ENCODE peak calls at places on chromosomes 11 and 22, in four cellular contexts. One of them, this sample, is unnamed.

GRCh38 chr11:67391304-67392181 is at the start of gene RAD9A:
- DNase-seq in GM12878: no peak
- DNase-seq in pancreas: peak; percentile 98
- DNase-seq in tibial nerve: peak; percentile 96
- DNase-seq in this sample: peak; percentile 85

GRCh38 chr11:119518746-119519382 is 95.9 kb upstream of the THY1 start:
- DNase-seq in pancreas: no peak
- DNase-seq in tibial nerve: no peak
- DNase-seq in GM12878: no peak
- DNase-seq in this sample: no peak

GRCh38 chr11:57349491-57350274 is 11.5 kb downstream of the P2RX3 start:
- DNase-seq in tibial nerve: peak; percentile 53
- DNase-seq in GM12878: no peak
- DNase-seq in pancreas: peak; percentile 85
- DNase-seq in this sample: peak; percentile 38

GRCh38 chr22:49093192-49093880 is 734.3 kb downstream of the BRD1 start:
- DNase-seq in GM12878: no peak
- DNase-seq in tibial nerve: no peak
- DNase-seq in pancreas: no peak
- DNase-seq in this sample: no peak

GRCh38 chr11:102620858-102621561 is 4.1 kb downstream of the MMP20 start:
- DNase-seq in pancreas: no peak
- DNase-seq in GM12878: no peak
- DNase-seq in tibial nerve: no peak
- DNase-seq in this sample: no peak

GRCh38 chr22:48954781-48955311 is 872.8 kb downstream of the BRD1 start:
- DNase-seq in tibial nerve: no peak
- DNase-seq in GM12878: no peak
- DNase-seq in pancreas: no peak
- DNase-seq in this sample: no peak

GRCh38 chr11:68461284-68461861 is 821 bp downstream of the PPP6R3 start:
- DNase-seq in pancreas: no peak
- DNase-seq in tibial nerve: no peak
- DNase-seq in GM12878: no peak
- DNase-seq in this sample: no peak

GRCh38 chr11:102187416-102188125 is 77.3 kb downstream of the YAP1 start:
- DNase-seq in pancreas: no peak
- DNase-seq in tibial nerve: no peak
- DNase-seq in GM12878: no peak
- DNase-seq in this sample: no peak

GRCh38 chr11:7321708-7322448 is 70.2 kb downstream of the SYT9 start:
- DNase-seq in GM12878: no peak
- DNase-seq in pancreas: no peak
- DNase-seq in tibial nerve: no peak
- DNase-seq in this sample: no peak

GRCh38 chr11:108121274-108122155 is at the start of gene ACAT1:
- DNase-seq in GM12878: peak; percentile 71
- DNase-seq in pancreas: peak; percentile 99
- DNase-seq in tibial nerve: peak; percentile 98
- DNase-seq in this sample: peak; percentile 96

GRCh38 chr11:2186669-2187266 is 15.2 kb upstream of the TH start:
- DNase-seq in tibial nerve: no peak
- DNase-seq in pancreas: no peak
- DNase-seq in GM12878: no peak
- DNase-seq in this sample: peak; percentile 34

GRCh38 chr11:96061730-96062524 is 138.0 kb upstream of the MTMR2 start:
- DNase-seq in tibial nerve: no peak
- DNase-seq in pancreas: no peak
- DNase-seq in GM12878: no peak
- DNase-seq in this sample: peak; percentile 4

GRCh38 chr22:41638124-41638523 is 17.0 kb downstream of the XRCC6 start:
- DNase-seq in GM12878: no peak
- DNase-seq in pancreas: no peak
- DNase-seq in tibial nerve: no peak
- DNase-seq in this sample: no peak

GRCh38 chr22:17578129-17578754 is 14.9 kb downstream of the SLC25A18 start:
- DNase-seq in GM12878: no peak
- DNase-seq in tibial nerve: peak; percentile 38
- DNase-seq in pancreas: peak; percentile 81
- DNase-seq in this sample: no peak

GRCh38 chr22:20402960-20403778 is 9.2 kb downstream of the ZNF74 start:
- DNase-seq in GM12878: no peak
- DNase-seq in tibial nerve: no peak
- DNase-seq in pancreas: no peak
- DNase-seq in this sample: no peak

GRCh38 chr11:62922653-62923371 is 1.6 kb upstream of the CHRM1 start:
- DNase-seq in tibial nerve: no peak
- DNase-seq in pancreas: peak; percentile 70
- DNase-seq in GM12878: no peak
- DNase-seq in this sample: no peak
- TF ChIP-seq CTCF in tibial nerve: no peak
- TF ChIP-seq CTCF in pancreas: no peak
- TF ChIP-seq CTCF in GM12878: peak; percentile 57
- TF ChIP-seq CTCF in this sample: no peak

GRCh38 chr11:123302751-123303195 is 107.7 kb upstream of the CLMP start:
- DNase-seq in pancreas: no peak
- DNase-seq in tibial nerve: no peak
- DNase-seq in GM12878: peak; percentile 79
- DNase-seq in this sample: no peak

GRCh38 chr11:123300874-123301695 is 106.0 kb upstream of the CLMP start:
- DNase-seq in GM12878: peak; percentile 47
- DNase-seq in tibial nerve: no peak
- DNase-seq in pancreas: no peak
- DNase-seq in this sample: no peak

GRCh38 chr11:123303924-123304323 is 108.9 kb upstream of the CLMP start:
- DNase-seq in pancreas: no peak
- DNase-seq in tibial nerve: no peak
- DNase-seq in GM12878: peak; percentile 19
- DNase-seq in this sample: no peak

GRCh38 chr11:123299721-123300120 is 104.7 kb upstream of the CLMP start:
- DNase-seq in tibial nerve: no peak
- DNase-seq in GM12878: no peak
- DNase-seq in pancreas: no peak
- DNase-seq in this sample: no peak

GRCh38 chr11:123301696-123302400 is 106.8 kb upstream of the CLMP start:
- DNase-seq in GM12878: peak; percentile 32
- DNase-seq in tibial nerve: peak; percentile 16
- DNase-seq in pancreas: peak; percentile 80
- DNase-seq in this sample: peak; percentile 57
- H3K27me3 ChIP-seq in GM12878: no peaks in the 10 kb centered on the region
- H3K27me3 ChIP-seq in tibial nerve: no peaks in the 10 kb centered on the region
- H3K27me3 ChIP-seq in pancreas: no peaks in the 10 kb centered on the region
- H3K27me3 ChIP-seq in this sample: no peaks in the 10 kb centered on the region

GRCh38 chr22:31474743-31475142 is 14.9 kb downstream of the EIF4ENIF1 start:
- DNase-seq in pancreas: no peak
- DNase-seq in GM12878: no peak
- DNase-seq in tibial nerve: no peak
- DNase-seq in this sample: no peak
- H3K27ac ChIP-seq in pancreas: no peak overlapping the region
- H3K27ac ChIP-seq in GM12878: no peak overlapping the region
- H3K27ac ChIP-seq in tibial nerve: no peak overlapping the region
- H3K27ac ChIP-seq in this sample: no peak overlapping the region

GRCh38 chr11:19725379-19726079 is 12.9 kb downstream of the NAV2 start:
- DNase-seq in tibial nerve: no peak
- DNase-seq in pancreas: peak; percentile 47
- DNase-seq in GM12878: no peak
- DNase-seq in this sample: no peak

GRCh38 chr11:19728436-19728835 is 15.8 kb downstream of the NAV2 start:
- DNase-seq in tibial nerve: no peak
- DNase-seq in pancreas: no peak
- DNase-seq in GM12878: no peak
- DNase-seq in this sample: no peak

GRCh38 chr11:19730373-19730772 is 17.7 kb downstream of the NAV2 start:
- DNase-seq in pancreas: no peak
- DNase-seq in tibial nerve: no peak
- DNase-seq in GM12878: no peak
- DNase-seq in this sample: no peak

GRCh38 chr11:19727246-19727645 is 14.6 kb downstream of the NAV2 start:
- DNase-seq in GM12878: no peak
- DNase-seq in pancreas: no peak
- DNase-seq in tibial nerve: no peak
- DNase-seq in this sample: no peak

DNA sequence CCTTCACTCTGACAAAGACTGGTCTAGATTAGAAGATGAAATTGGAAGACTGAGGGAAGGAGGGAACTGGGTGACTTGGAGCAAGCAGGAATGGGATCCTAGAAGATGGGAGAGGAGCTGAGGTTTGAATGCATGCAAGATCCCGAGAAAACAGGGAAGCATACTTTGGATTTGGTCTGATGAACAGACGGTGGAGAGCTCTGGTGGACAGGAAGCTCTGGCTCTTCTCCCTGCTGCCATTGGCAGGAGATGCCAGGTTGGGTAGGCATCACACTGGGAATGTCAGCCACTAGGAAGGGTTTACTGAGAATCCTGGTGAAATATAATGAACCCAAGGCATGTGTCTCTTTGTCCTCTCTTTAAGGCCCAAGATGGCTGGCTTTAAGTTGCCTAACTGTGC is 16.5 kb downstream of the NAV2 start:
- DNase-seq in tibial nerve: no peak
- DNase-seq in GM12878: no peak
- DNase-seq in pancreas: no peak
- DNase-seq in this sample: no peak
- TF ChIP-seq CTCF in tibial nerve: no peak
- TF ChIP-seq CTCF in GM12878: no peak
- TF ChIP-seq CTCF in pancreas: no peak
- TF ChIP-seq CTCF in this sample: no peak

DNA sequence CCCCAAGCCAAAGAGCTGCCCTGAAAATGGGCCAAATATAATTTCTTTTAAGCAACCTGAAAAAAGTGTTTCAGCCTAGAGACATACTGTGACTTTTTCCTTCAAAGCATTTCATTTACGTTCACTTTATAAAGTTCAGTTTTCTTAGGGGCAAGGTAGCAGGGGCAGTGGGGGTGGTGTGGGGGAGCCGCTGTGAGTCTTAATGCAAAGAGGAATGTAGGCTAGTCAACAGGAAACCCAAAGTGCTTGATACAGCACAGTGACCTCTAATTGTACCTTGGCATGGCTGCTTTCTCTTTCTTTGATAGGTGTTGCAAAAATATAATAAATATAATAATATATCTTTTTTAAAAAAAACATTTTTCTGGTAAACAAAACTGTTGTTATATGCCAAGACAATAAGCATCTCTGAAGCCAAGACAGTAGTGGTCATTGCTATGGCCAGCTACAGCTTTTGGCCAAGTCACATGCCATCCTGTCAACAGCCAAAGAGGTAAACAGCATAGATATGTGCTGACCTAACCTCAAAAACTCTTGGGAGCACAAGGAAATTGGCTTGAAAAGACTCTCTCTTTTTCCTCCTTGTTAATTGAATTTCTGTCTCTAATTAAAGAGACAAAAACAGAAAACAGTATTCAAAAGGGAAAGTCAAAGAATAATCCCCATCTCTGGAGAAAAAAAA is 58.7 kb downstream of the LIF start:
- DNase-seq in tibial nerve: no peak
- DNase-seq in GM12878: no peak
- DNase-seq in pancreas: no peak
- DNase-seq in this sample: no peak
- H3K27me3 ChIP-seq in tibial nerve: no peaks in the 10 kb centered on the region
- H3K27me3 ChIP-seq in GM12878: no peaks in the 10 kb centered on the region
- H3K27me3 ChIP-seq in pancreas: no peaks in the 10 kb centered on the region
- H3K27me3 ChIP-seq in this sample: no peaks in the 10 kb centered on the region

DNA sequence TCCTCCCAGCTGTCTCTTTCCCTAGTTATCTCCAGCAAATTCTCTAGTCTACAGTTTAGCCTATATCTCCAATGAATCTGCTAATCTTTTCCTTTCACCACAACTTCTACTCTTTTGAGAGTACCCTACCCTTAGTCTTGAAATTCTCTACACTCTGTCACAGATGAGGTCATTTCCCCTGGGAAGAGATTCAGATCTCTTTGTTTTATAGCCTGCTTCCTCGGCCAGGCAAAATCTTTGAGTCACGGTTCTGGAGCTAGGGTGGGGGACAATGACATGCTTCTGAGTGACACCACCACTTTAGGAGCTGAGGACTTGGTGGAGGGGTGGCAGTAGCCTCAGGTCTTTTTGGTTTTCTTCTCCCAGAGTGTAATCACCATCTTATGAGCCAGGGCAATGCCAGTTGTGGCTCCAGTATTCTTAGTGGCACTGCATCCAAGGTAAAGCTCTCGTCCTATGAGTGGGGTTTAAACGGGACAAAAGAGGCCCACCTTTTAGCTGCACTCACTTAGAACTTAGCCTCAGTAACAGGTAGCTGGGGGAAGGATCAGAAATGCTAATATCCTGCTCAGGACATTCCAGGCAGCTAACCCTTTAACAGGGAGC is 98.5 kb upstream of the RRM1 start:
- DNase-seq in pancreas: no peak
- DNase-seq in GM12878: no peak
- DNase-seq in tibial nerve: no peak
- DNase-seq in this sample: no peak
- H3K27ac ChIP-seq in pancreas: no peak overlapping the region
- H3K27ac ChIP-seq in GM12878: no peak overlapping the region
- H3K27ac ChIP-seq in tibial nerve: no peak overlapping the region
- H3K27ac ChIP-seq in this sample: no peak overlapping the region